ENCODE peak calls at places on chromosomes 11 and 22, in five cellular contexts. R is fibroblast of lung, H is endothelial cell, F is SHP77, O is GM12865. E is an unnamed sample.

GRCh38 chr22:44448271-44448780 is 49.7 kb downstream of the RTL6 start:
- DNase-seq in H (no peak), F (no peak), O (peak), R (peak), E (peak)

GRCh38 chr11:102436546-102436945 is 16.0 kb downstream of the TMEM123 start:
- DNase-seq in R (peak), O (no peak), H (no peak), F (no peak), E (no peak)

GRCh38 chr11:35367491-35367890 is 51.9 kb downstream of the SLC1A2 start:
- DNase-seq in R (peak), O (no peak), F (no peak), H (no peak), E (peak)

GRCh38 chr11:105027671-105028070 is 4.7 kb upstream of the CASP5 start:
- DNase-seq in O (no peak), F (no peak), H (no peak), R (no peak), E (no peak)

GRCh38 chr11:69888671-69889076 is 69.5 kb upstream of the FGF3 start:
- DNase-seq in H (peak), R (peak), O (peak), F (peak), E (peak)

GRCh38 chr22:44423556-44423955 is 74.5 kb downstream of the RTL6 start:
- DNase-seq in F (no peak), H (no peak), R (no peak), O (no peak), E (no peak)

GRCh38 chr11:16984229-16984628 is 30.0 kb downstream of the PLEKHA7 start:
- DNase-seq in F (no peak), O (no peak), R (no peak), H (no peak), E (no peak)

GRCh38 chr22:24005201-24005600 is at the start of gene GSTT4:
- DNase-seq in O (no peak), H (no peak), F (no peak), R (no peak), E (no peak)

E was measured in kidney tubule cell.